ENCODE peak calls at places on chromosomes 11 and 22, in seven cellular contexts. V is NCI-H446 treated with DMSO at 0.1 percent for 48 hours; E is HS-5; H is PC-3; G is activated naive CD4-positive, alpha-beta T cell; C is AML-193; K is SJSA1. R is an unnamed sample.

GRCh38 chr11:34419158-34419557 is 19.6 kb upstream of the CAT start:
- DNase-seq in K (no peak), E (no peak), C (no peak), V (no peak), H (no peak), G (no peak), R (no peak)

GRCh38 chr11:30023037-30023436 is 6.2 kb upstream of the KCNA4 start:
- DNase-seq in K (no peak), G (no peak), E (no peak), C (no peak), V (no peak), H (no peak), R (no peak)

GRCh38 chr22:23289851-23290724 is 109.8 kb downstream of the BCR start:
- DNase-seq in H (peak), G (peak), K (peak), E (no peak), V (no peak), C (peak), R (no peak)

GRCh38 chr22:50675553-50676199 is 3.1 kb downstream of the SHANK3 start:
- DNase-seq in E (no peak), C (no peak), V (no peak), H (no peak), K (peak), G (no peak), R (no peak)

GRCh38 chr22:23393721-23394320 is 186.3 kb downstream of the IGLL1 start:
- DNase-seq in C (no peak), V (no peak), H (no peak), K (peak), G (no peak), E (no peak), R (no peak)

GRCh38 chr22:27933186-27933983 is 14.3 kb upstream of the PITPNB start:
- DNase-seq in C (no peak), K (no peak), V (no peak), G (no peak), E (no peak), H (no peak), R (no peak)

GRCh38 chr11:45457649-45458048 is 171.5 kb upstream of the SYT13 start:
- DNase-seq in G (no peak), E (peak), C (peak), K (no peak), H (no peak), V (no peak), R (no peak)

GRCh38 chr22:41217553-41218157 is 12.5 kb downstream of the L3MBTL2 start:
- DNase-seq in K (peak), V (no peak), C (peak), G (no peak), H (no peak), E (peak), R (no peak)

GRCh38 chr11:64741393-64742086 is 2.4 kb downstream of the RASGRP2 start:
- DNase-seq in E (no peak), C (no peak), V (no peak), K (no peak), G (no peak), H (no peak), R (no peak)

GRCh38 chr22:36117053-36117554 is 43.5 kb downstream of the APOL3 start:
- DNase-seq in E (no peak), V (no peak), H (no peak), K (no peak), G (no peak), C (no peak), R (no peak)

GRCh38 chr11:65308281-65308891 is 6.3 kb upstream of the CDC42EP2 start:
- DNase-seq in E (no peak), V (no peak), K (no peak), C (no peak), G (no peak), H (no peak), R (no peak)

GRCh38 chr11:127567237-127567932 is 566.8 kb upstream of the KIRREL3 start:
- DNase-seq in K (no peak), C (no peak), V (no peak), G (no peak), H (no peak), E (no peak), R (no peak)

GRCh38 chr11:47904048-47904447 is 55.9 kb upstream of the NUP160 start:
- DNase-seq in V (no peak), H (no peak), C (no peak), E (no peak), K (no peak), G (no peak), R (no peak)

GRCh38 chr11:76456571-76456970 is 11.8 kb downstream of the EMSY start:
- DNase-seq in K (no peak), V (no peak), G (no peak), H (no peak), E (no peak), C (no peak), R (no peak)

GRCh38 chr11:131370090-131370751 is at the start of gene NTM:
- DNase-seq in C (no peak), G (no peak), H (no peak), E (no peak), K (no peak), V (no peak), R (no peak)

GRCh38 chr11:116420770-116421528 is 351.8 kb downstream of the BUD13 start:
- DNase-seq in V (no peak), E (no peak), H (peak), C (no peak), G (no peak), K (no peak), R (no peak)

GRCh38 chr22:46813816-46814597 is 51.6 kb downstream of the TBC1D22A start:
- DNase-seq in E (no peak), K (peak), C (no peak), G (no peak), H (no peak), V (no peak), R (no peak)

GRCh38 chr11:3056296-3057068 is 741 bp downstream of the CARS1 start:
- DNase-seq in C (no peak), G (no peak), V (no peak), H (peak), K (no peak), E (no peak), R (no peak)

GRCh38 chr22:49154433-49154832 is 673.2 kb downstream of the BRD1 start:
- DNase-seq in V (no peak), K (no peak), H (no peak), C (no peak), G (no peak), E (no peak), R (no peak)

GRCh38 chr11:134030853-134031252 is 38.0 kb upstream of the JAM3 start:
- DNase-seq in H (no peak), C (no peak), V (no peak), E (no peak), K (no peak), G (no peak), R (no peak)

GRCh38 chr11:123381817-123382554 is 48.1 kb upstream of the GRAMD1B start:
- DNase-seq in E (no peak), K (no peak), H (no peak), G (no peak), C (no peak), V (no peak), R (no peak)